ENCODE peak calls at places on chromosome 14, in seven cellular contexts. K, D, P, S, N, A and R are unnamed samples.

GRCh38 chr14:64760146-64760755 is 56.0 kb downstream of the PLEKHG3 start:
- DNase-seq in N (peak; percentile 42), P (peak; percentile 48), D (peak; percentile 61), S (peak; percentile 24), K (peak; percentile 48), A (peak; percentile 61), R (no peak)

GRCh38 chr14:74915826-74916225 is 7.2 kb downstream of the RPS6KL1 start:
- DNase-seq in N (no peak), K (no peak), P (no peak), A (no peak), D (no peak), S (no peak), R (no peak)

GRCh38 chr14:24307575-24308341 is at the start of gene CIDEB:
- DNase-seq in K (peak; percentile 43), D (peak; percentile 59), A (peak; percentile 58), S (no peak), N (peak; percentile 43), P (peak; percentile 67), R (no peak)

GRCh38 chr14:71320734-71321555 is 413.7 kb downstream of the PCNX1 start:
- DNase-seq in K (peak; percentile 67), P (peak; percentile 73), D (peak; percentile 74), N (peak; percentile 69), A (peak; percentile 73), S (no peak), R (no peak)

GRCh38 chr14:95463173-95463901 is 53.1 kb downstream of the SYNE3 start:
- DNase-seq in N (no peak), D (peak; percentile 85), S (no peak), A (peak; percentile 74), K (no peak), P (peak; percentile 86), R (no peak)

GRCh38 chr14:105173901-105174894 is 5.6 kb upstream of the JAG2 start:
- DNase-seq in A (peak; percentile 45), S (no peak), P (peak; percentile 61), N (no peak), D (peak; percentile 62), K (no peak), R (no peak)

GRCh38 chr14:33412450-33412849 is 473.8 kb downstream of the NPAS3 start:
- DNase-seq in D (no peak), A (no peak), K (no peak), N (no peak), P (no peak), S (no peak), R (no peak)

GRCh38 chr14:67241416-67242362 is at the start of gene PALS1:
- DNase-seq in N (peak; percentile 88), K (peak; percentile 44), S (peak; percentile 53), A (no peak), P (peak; percentile 68), D (peak; percentile 60), R (no peak)

GRCh38 chr14:90970167-90970600 is 90.3 kb downstream of the RPS6KA5 start:
- DNase-seq in N (peak; percentile 12), P (no peak), S (peak; percentile 95), D (peak; percentile 62), A (no peak), K (no peak), R (no peak)

GRCh38 chr14:91613459-91614145 is 103.5 kb upstream of the PPP4R3A start:
- DNase-seq in S (no peak), A (no peak), N (no peak), D (no peak), K (no peak), P (no peak), R (no peak)

GRCh38 chr14:77406718-77407117 is 16.6 kb downstream of the NOXRED1 start:
- DNase-seq in P (no peak), D (no peak), A (no peak), S (no peak), N (peak; percentile 10), K (no peak), R (no peak)

GRCh38 chr14:49424436-49425331 is 161.5 kb downstream of the RPS29 start:
- DNase-seq in D (no peak), P (no peak), S (no peak), N (no peak), A (no peak), K (no peak), R (no peak)

GRCh38 chr14:64801800-64802199 is 77.9 kb downstream of the SPTB start:
- DNase-seq in N (peak; percentile 17), K (no peak), D (peak; percentile 5), P (no peak), A (no peak), S (no peak), R (no peak)

GRCh38 chr14:67421356-67422224 is 9.6 kb upstream of the PLEK2 start:
- DNase-seq in P (no peak), A (no peak), D (no peak), N (no peak), S (no peak), K (no peak), R (no peak)

GRCh38 chr14:72800296-72800695 is 93.6 kb downstream of the DPF3 start:
- DNase-seq in N (no peak), A (no peak), D (no peak), P (no peak), K (no peak), S (no peak), R (no peak)

GRCh38 chr14:72801381-72801812 is 92.5 kb downstream of the DPF3 start:
- DNase-seq in A (no peak), K (no peak), N (peak; percentile 99), S (peak; percentile 50), D (no peak), P (no peak), R (no peak)

GRCh38 chr14:72801841-72802587 is 91.9 kb downstream of the DPF3 start:
- DNase-seq in A (no peak), K (no peak), N (peak; percentile 31), D (no peak), S (no peak), P (no peak), R (no peak)

GRCh38 chr14:72802588-72802946 is 91.3 kb downstream of the DPF3 start:
- DNase-seq in P (no peak), S (no peak), N (peak; percentile 57), D (no peak), K (no peak), A (no peak), R (no peak)

DNA sequence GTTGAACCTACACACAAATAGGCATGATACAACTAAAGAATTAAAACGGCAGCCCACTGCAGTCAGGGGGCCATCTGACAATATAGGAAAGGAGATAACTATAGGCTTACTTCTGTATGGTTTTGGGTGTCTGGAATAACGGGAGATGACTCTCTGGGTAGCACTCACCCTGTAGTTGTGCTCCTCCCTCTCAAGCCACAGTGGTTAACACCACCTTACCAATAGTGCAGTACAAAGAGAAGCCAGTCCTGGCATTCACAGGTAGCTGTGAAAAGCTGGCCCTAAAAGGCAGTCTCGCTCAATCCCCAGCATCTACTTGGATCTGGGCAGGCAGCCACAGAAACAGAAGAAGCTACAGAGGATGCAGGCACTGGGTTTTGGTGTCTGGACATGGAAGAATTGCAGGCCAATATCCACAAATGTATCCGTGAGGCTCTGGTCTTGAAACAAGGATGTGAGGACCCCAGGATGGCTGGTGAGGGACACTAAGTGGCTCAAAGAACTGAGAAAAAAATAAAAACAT is 93.0 kb downstream of the DPF3 start:
- DNase-seq in N (no peak), K (no peak), D (no peak), S (no peak), A (no peak), P (no peak), R (no peak)
- H3K27ac ChIP-seq in N (peak overlapping the region; percentile 18), K (peak overlapping the region; percentile 98), D (no peak overlapping the region), S (peak overlapping the region; percentile 30), A (no peak overlapping the region), P (no peak overlapping the region), R (no peak overlapping the region)

DNA sequence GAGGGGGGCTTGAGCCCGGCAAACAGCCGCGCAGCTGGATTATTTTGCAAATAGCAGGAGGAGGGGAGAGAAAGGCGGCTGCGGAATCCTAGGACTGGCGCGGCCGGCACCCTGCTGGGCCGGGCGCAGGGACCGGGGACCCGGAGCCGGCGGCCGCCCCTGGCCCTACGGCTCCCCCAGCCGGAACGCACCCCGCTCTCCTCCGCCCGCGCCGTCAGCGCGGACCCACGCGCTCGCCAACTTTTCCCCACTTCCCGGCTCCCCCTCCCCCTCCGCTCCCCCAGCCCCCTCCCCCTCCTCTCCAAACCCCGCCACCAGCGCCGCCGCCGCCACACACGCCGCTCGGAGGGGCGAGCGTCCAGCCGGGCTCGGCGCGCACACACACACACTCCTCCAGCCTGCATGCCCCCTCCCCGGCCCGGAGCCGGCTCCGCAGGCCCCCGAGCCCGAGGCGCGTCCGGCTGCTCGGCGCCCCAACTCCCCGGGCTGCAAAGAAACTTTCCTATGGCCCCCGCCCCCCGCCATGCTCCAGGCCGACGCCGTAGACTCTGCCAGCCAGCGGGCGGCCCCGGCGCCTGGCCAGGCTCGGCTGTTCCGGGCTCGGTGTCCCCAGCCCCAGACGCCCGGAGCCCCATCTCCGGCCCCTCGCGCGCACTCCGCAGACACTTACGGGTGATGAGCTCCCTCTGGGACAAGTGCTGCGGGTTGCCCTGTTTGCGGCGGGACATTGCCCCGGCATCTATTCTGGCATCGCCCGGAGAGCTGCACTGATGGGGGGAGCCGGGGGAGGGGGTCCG is 1.3 kb downstream of the BCL11B start:
- DNase-seq in S (no peak), A (peak; percentile 41), P (no peak), K (no peak), D (peak; percentile 49), N (no peak), R (no peak)
- H3K4me3 ChIP-seq in S (peak overlapping the region; percentile 51), A (peak overlapping the region; percentile 76), P (no peak overlapping the region), K (peak overlapping the region; percentile 65), D (peak overlapping the region; percentile 99), N (peak overlapping the region; percentile 19), R (peak overlapping the region; percentile 82)

DNA sequence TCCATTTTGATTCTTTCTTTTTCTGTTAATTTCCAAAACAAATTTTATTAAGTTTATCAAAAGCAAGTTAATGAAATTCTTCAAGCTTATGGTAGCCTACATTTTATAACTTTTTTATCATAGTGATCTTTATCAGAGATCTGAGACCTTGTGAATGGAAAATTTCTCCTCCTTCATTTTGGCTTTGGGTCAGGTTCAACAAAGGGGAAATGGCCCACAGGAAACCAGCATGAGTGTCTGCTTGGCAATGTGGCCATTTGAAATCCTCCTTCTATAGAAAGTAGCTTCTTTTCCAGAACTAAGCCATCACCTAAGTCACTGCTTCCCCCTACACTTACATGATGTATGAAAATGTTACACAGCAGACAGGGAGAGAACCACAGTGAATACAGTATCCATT is 1.6 kb downstream of the RHOJ start:
- DNase-seq in N (peak; percentile 28), K (no peak), A (no peak), P (no peak), D (no peak), S (no peak), R (no peak)
- H3K27ac ChIP-seq in N (no peak overlapping the region), K (peak overlapping the region; percentile 92), A (no peak overlapping the region), P (no peak overlapping the region), D (no peak overlapping the region), S (no peak overlapping the region), R (peak overlapping the region; percentile 86)

GRCh38 chr14:36271939-36272907 is 48.2 kb downstream of the MBIP start:
- DNase-seq in K (no peak), A (peak; percentile 1), S (no peak), N (peak; percentile 5), D (peak; percentile 18), P (no peak), R (no peak)
- H3K4me3 ChIP-seq in K (peak overlapping the region; percentile 64), A (no peak overlapping the region), S (no peak overlapping the region), N (peak overlapping the region; percentile 41), D (no peak overlapping the region), P (no peak overlapping the region), R (no peak overlapping the region)